ENCODE peak calls at places on chromosome 15, in eight cellular contexts. M is A549, P is HCT116, T is body of pancreas, B is endothelial cell of umbilical vein, H is spleen, C is sigmoid colon, X is tibial nerve. K is an unnamed sample. For H3K4me1, the result is how much of the 10 kb centered on the place peaks cover.

GRCh38 chr15:89171136-89172072 is 50.0 kb downstream of the RLBP1 start:
- DNase-seq in M (peak), P (peak), T (peak), B (peak), H (peak), C (peak), X (peak), K (peak)

GRCh38 chr15:73338058-73338457 is 30.7 kb downstream of the HCN4 start:
- DNase-seq in M (no peak), P (no peak), T (no peak), B (no peak), H (no peak), C (no peak), X (no peak), K (no peak)

GRCh38 chr15:86829251-86829650 is 749.6 kb downstream of the AGBL1 start:
- DNase-seq in M (no peak), P (no peak), T (no peak), B (no peak), H (no peak), C (no peak), X (no peak), K (no peak)

GRCh38 chr15:45187894-45188830 is at the start of gene SHF:
- DNase-seq in M (peak), P (no peak), T (no peak), B (peak), H (peak), C (peak), X (peak), K (peak)

GRCh38 chr15:77731067-77731466 is 98.4 kb upstream of the LINGO1 start:
- DNase-seq in M (no peak), P (no peak), T (no peak), B (no peak), H (no peak), C (no peak), X (no peak), K (no peak)

GRCh38 chr15:31069360-31070000 is 32.0 kb downstream of the TRPM1 start:
- DNase-seq in M (no peak), P (no peak), T (no peak), B (peak), H (no peak), C (no peak), X (no peak), K (no peak)

GRCh38 chr15:83380026-83380425 is 67.1 kb upstream of the SH3GL3 start:
- DNase-seq in M (peak), P (peak), T (no peak), B (no peak), H (no peak), C (no peak), X (no peak), K (no peak)

GRCh38 chr15:31062965-31063355 is 38.6 kb downstream of the TRPM1 start:
- DNase-seq in M (no peak), P (no peak), T (no peak), B (peak), H (no peak), C (no peak), X (no peak), K (peak)

GRCh38 chr15:72135719-72136118 is 17.5 kb downstream of the SENP8 start:
- DNase-seq in M (no peak), P (no peak), T (no peak), B (no peak), H (no peak), C (no peak), X (no peak), K (no peak)

GRCh38 chr15:101148166-101148880 is 103.5 kb downstream of the CHSY1 start:
- DNase-seq in M (no peak), P (no peak), T (no peak), B (no peak), H (peak), C (peak), X (no peak), K (no peak)

GRCh38 chr15:100994597-100995446 is 75.7 kb downstream of the LRRK1 start:
- DNase-seq in M (no peak), P (no peak), T (no peak), B (no peak), H (no peak), C (peak), X (no peak), K (no peak)

GRCh38 chr15:76336254-76337046 is at the start of gene ISL2:
- DNase-seq in M (peak), P (peak), T (peak), B (peak), H (peak), C (peak), X (no peak), K (peak)

GRCh38 chr15:23670970-23671369 is 16.1 kb downstream of the NDN start:
- DNase-seq in M (no peak), P (no peak), T (no peak), B (no peak), H (no peak), C (no peak), X (no peak), K (no peak)

GRCh38 chr15:69914960-69915359 is 182.8 kb downstream of the TLE3 start:
- DNase-seq in M (no peak), P (no peak), T (no peak), B (peak), H (no peak), C (no peak), X (no peak), K (no peak)

GRCh38 chr15:94086360-94086759 is 145.0 kb upstream of the MCTP2 start:
- DNase-seq in M (no peak), P (no peak), T (no peak), B (no peak), H (no peak), C (no peak), X (no peak), K (no peak)

GRCh38 chr15:26635105-26635504 is 137.8 kb downstream of the GABRB3 start:
- DNase-seq in M (peak), P (no peak), T (no peak), B (no peak), H (no peak), C (no peak), X (no peak), K (no peak)

GRCh38 chr15:99592135-99592845 is 26.5 kb downstream of the MEF2A start:
- DNase-seq in M (no peak), P (no peak), T (no peak), B (peak), H (no peak), C (no peak), X (no peak), K (no peak)

GRCh38 chr15:61828008-61828407 is 232.2 kb downstream of the VPS13C start:
- DNase-seq in M (peak), P (no peak), T (no peak), B (no peak), H (no peak), C (no peak), X (no peak), K (no peak)

GRCh38 chr15:52797625-52798501 is 7.7 kb upstream of the ONECUT1 start:
- DNase-seq in M (no peak), P (no peak), T (no peak), B (no peak), H (no peak), C (no peak), X (no peak), K (no peak)

GRCh38 chr15:60387321-60387720 is 10.5 kb downstream of the ANXA2 start:
- DNase-seq in M (no peak), P (no peak), T (no peak), B (no peak), H (no peak), C (no peak), X (no peak), K (no peak)

GRCh38 chr15:36798789-36799188 is 219.4 kb downstream of the CDIN1 start:
- DNase-seq in M (no peak), P (no peak), T (no peak), B (no peak), H (no peak), C (no peak), X (no peak), K (no peak)

GRCh38 chr15:31306426-31307269 is 20.0 kb upstream of the KLF13 start:
- DNase-seq in M (no peak), P (no peak), T (no peak), B (no peak), H (no peak), C (peak), X (no peak), K (peak)

GRCh38 chr15:59339252-59339672 is 33.4 kb downstream of the MYO1E start:
- DNase-seq in M (peak), P (no peak), T (no peak), B (no peak), H (no peak), C (no peak), X (no peak), K (no peak)

GRCh38 chr15:32730677-32731654 is 13.2 kb downstream of the GREM1 start:
- DNase-seq in M (no peak), P (peak), T (peak), B (peak), H (no peak), C (no peak), X (no peak), K (no peak)

GRCh38 chr15:49472338-49472737 is 49.3 kb downstream of the FGF7 start:
- DNase-seq in M (no peak), P (no peak), T (no peak), B (no peak), H (no peak), C (no peak), X (no peak), K (no peak)

GRCh38 chr15:79091204-79091867 is 756 bp upstream of the RASGRF1 start:
- DNase-seq in M (peak), P (no peak), T (no peak), B (no peak), H (no peak), C (no peak), X (no peak), K (no peak)

GRCh38 chr15:55915876-55916567 is 77.4 kb downstream of the NEDD4 start:
- DNase-seq in M (no peak), P (no peak), T (no peak), B (no peak), H (no peak), C (no peak), X (no peak), K (no peak)

GRCh38 chr15:31459011-31459748 is 132.5 kb downstream of the KLF13 start:
- DNase-seq in M (no peak), P (no peak), T (no peak), B (no peak), H (no peak), C (no peak), X (no peak), K (no peak)

GRCh38 chr15:20341901-20342605 is 199.5 kb downstream of the GOLGA6L6 start:
- DNase-seq in M (peak), P (no peak), T (peak), B (peak), H (peak), C (peak), X (no peak), K (peak)

GRCh38 chr15:81326466-81327212 is 2.7 kb upstream of the STARD5 start:
- DNase-seq in M (no peak), P (no peak), T (no peak), B (no peak), H (no peak), C (no peak), X (no peak), K (no peak)

GRCh38 chr15:25801586-25802284 is 61.4 kb downstream of the ATP10A start:
- DNase-seq in M (no peak), P (no peak), T (no peak), B (no peak), H (no peak), C (no peak), X (no peak), K (no peak)

GRCh38 chr15:76060098-76060989 is 559 bp downstream of the TMEM266 start:
- DNase-seq in M (peak), P (no peak), T (no peak), B (peak), H (no peak), C (no peak), X (no peak), K (no peak)

DNA sequence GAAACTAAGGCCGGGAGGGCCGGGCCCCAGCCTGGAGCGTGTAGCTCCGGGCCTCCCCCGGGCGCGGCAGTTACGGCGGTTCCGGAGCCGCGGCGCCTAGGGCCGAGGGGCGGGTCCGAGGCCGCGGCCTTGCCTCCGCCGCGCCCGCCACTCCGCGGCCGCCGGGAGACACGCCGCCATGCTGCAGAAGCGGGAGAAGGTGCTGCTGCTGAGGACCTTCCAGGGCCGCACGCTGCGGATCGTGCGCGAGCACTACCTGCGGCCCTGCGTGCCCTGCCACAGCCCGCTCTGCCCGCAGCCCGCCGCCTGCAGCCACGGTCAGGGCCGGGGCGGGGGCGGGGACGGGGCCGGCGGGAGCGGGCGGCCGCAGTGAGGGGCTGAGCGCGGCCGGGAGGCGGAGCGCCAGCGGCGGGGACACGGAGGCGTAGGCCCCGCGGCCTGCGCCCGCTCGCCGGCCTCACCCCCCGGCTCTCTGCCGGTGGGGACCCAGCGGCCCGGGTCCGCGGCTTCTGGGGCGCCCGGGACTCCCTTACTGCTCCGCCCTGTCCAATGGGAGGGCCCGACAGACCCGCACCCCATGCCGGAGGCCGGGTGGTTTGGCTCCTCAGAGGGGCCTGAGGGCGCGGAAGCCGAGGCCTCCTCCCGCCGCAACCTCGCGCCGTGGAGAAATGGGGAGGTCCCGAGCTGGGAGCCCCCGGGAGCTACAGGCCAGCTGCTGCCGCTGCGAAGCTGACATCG is at the start of gene DIS3L:
- DNase-seq in M (peak), P (no peak), T (peak), B (peak), H (peak), C (peak), X (no peak), K (peak)
- TF ChIP-seq POLR2A in M (peak), P (peak), T (peak), B (peak), H (no peak), C (no peak), X (peak), K (no peak)

GRCh38 chr15:75027551-75027950 is 4.2 kb downstream of the PPCDC start:
- DNase-seq in M (no peak), P (no peak), T (no peak), B (no peak), H (no peak), C (no peak), X (no peak), K (no peak)

GRCh38 chr15:75030424-75030823 is 7.0 kb downstream of the PPCDC start:
- DNase-seq in M (peak), P (no peak), T (no peak), B (no peak), H (no peak), C (no peak), X (no peak), K (peak)

GRCh38 chr15:75030023-75030413 is 6.6 kb downstream of the PPCDC start:
- DNase-seq in M (no peak), P (no peak), T (no peak), B (no peak), H (no peak), C (no peak), X (peak), K (peak)

GRCh38 chr15:75029378-75030022 is 6.1 kb downstream of the PPCDC start:
- DNase-seq in M (peak), P (peak), T (peak), B (peak), H (peak), C (peak), X (peak), K (peak)

GRCh38 chr15:75028991-75029377 is 5.6 kb downstream of the PPCDC start:
- DNase-seq in M (no peak), P (no peak), T (no peak), B (no peak), H (no peak), C (no peak), X (no peak), K (no peak)
- H3K4me1 ChIP-seq in M (under half), P (under half), T (under half), B (under half), H (half or more), C (under half), X (under half), K (half or more)

DNA sequence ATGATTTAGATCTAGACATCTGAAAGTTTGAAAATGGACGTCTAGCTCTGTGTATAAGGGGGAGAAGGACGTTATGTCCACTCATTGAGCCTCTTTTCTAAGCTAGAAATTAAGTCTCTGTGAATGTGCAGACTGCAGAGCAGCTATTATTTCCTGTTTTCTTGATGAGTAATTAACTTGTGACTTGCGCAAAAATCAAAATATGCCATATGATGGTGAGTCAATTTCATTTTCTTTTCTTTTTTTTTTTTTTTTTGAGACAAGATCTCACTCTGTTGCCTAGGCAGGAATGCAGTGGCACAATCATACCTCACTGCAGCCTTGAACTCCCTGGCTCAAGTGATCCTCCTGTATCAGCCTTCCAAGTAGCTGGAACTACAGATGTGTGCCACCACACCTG is 14.1 kb downstream of the LACTB start:
- DNase-seq in M (peak), P (no peak), T (no peak), B (peak), H (no peak), C (no peak), X (no peak), K (no peak)
- TF ChIP-seq POLR2A in M (no peak), P (no peak), T (no peak), B (peak), H (no peak), C (no peak), X (no peak), K (no peak)

DNA sequence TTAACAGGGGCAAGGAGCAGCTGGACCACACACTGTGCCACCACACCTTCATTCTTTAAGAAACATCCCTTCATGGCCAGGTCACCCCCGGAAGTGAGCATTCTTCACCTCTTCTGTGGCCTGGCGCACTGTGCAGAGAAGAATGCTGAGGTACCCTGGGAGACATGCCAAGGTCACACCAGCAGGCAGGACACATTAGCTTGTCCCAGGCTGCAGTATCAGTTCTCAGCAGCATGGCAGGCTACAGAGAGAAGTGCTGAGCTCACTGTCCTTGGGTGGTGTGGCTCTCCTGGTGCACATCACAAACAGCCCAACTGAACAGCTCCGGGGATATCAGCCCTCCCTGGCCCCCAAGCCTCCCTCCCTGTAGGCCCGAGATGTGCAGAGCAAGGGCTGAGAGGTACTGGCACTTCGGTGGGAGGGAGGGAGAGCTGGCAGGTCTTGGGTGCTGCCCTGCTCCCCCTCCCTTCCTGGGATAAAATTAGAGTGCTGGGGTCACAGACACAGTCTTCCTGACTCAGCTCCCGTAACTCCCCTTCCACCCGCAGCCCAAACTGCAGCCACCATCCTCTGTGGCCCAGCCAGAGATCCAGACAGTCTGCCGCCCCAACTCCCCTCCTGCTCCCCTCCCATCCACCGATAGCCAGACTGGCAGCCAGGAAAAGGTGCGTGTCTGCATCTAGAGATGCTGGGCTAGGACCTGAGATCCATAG is 13.4 kb downstream of the SEMA7A start:
- DNase-seq in M (peak), P (no peak), T (peak), B (no peak), H (peak), C (no peak), X (no peak), K (no peak)
- H3K4me1 ChIP-seq in M (under half), P (half or more), T (under half), B (under half), H (half or more), C (under half), X (half or more), K (under half)

DNA sequence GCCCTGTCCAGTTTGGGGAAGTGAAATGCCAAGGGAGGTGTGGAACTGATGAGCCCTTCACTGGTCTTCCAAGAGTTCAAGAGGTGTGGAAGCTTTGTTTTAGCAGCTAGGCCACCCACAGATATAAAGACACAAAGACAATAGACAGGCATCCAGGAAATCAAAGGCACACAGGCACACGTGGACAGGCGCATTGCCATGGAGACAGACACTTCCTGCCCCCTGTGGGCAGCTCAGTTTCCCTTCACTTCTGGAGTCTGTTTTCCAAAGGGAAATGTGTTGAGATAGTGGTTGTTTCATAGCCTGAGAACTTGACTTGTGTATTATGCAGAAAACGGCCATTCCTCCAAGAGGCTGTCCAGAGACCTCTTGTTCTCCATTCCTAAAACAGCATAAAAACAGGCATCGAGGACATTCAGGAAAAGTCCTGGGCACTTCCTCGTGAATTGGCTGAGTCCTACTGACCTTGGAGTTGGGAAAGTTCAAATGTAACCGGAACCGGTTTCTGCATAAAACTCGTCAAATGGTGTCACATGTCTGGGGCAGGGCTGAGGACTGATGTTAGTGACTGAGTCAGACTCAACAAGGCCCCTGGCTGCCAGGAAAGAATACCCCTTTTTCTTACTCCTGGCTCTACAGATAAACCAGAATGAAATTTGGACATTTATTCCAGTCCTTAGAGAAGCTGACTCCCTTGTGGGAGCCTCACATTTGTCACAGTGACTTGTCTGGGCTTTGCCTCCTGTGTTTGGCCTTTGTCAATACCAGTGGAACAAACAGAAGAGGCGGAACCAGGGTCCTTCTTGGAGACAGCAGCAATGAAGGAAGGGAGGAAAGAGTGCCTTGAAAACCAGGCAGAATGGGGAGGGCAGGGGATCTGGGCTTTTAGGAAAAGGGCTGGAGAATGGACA is 1.3 kb downstream of the ALPK3 start:
- DNase-seq in M (peak), P (no peak), T (peak), B (peak), H (peak), C (no peak), X (no peak), K (peak)
- TF ChIP-seq POLR2A in M (no peak), P (no peak), T (peak), B (peak), H (no peak), C (no peak), X (no peak), K (no peak)

DNA sequence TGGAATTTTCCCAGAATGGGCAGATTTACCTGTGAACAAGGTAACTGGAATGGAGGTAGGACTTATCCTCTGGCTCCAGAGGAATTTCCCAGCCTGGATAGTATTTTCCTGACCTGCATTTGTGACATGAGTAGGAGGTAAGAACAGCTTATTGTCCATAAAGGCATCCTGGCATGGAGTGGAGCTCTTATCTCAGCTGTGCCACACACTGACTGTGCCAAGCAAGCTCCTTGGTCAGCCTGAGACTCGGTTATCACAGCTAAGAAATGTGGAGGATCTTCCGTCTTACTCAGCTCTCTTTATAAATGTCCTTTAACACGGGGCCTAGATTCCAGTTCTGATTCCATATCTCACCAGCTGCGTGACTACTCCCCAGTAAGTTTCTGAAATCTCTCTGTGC is 38.9 kb downstream of the SLCO3A1 start:
- DNase-seq in M (no peak), P (no peak), T (no peak), B (no peak), H (no peak), C (no peak), X (no peak), K (no peak)
- H3K4me1 ChIP-seq in M (under half), P (under half), T (under half), B (under half), H (under half), C (under half), X (under half), K (under half)

K was measured in heart left ventricle.